ENCODE peak calls at places on chromosome X, in seven cellular contexts. One of them, this sample, is unnamed.

GRCh38 chrX:131739823-131740222 is 195.9 kb downstream of the OR13H1 start:
- DNase-seq in mesendoderm: no peak
- DNase-seq in K562: no peak
- DNase-seq in tibial artery: no peak
- DNase-seq in heart right ventricle: no peak
- DNase-seq in left ventricle myocardium inferior: no peak
- DNase-seq in upper lobe of left lung: no peak
- DNase-seq in this sample: no peak

GRCh38 chrX:84729809-84730208 is 227.6 kb upstream of the HDX start:
- DNase-seq in mesendoderm: peak; percentile 94
- DNase-seq in K562: peak; percentile 10
- DNase-seq in tibial artery: peak; percentile 23
- DNase-seq in heart right ventricle: no peak
- DNase-seq in left ventricle myocardium inferior: no peak
- DNase-seq in upper lobe of left lung: no peak
- DNase-seq in this sample: no peak

GRCh38 chrX:110242371-110242770 is 75.5 kb downstream of the AMMECR1 start:
- DNase-seq in mesendoderm: no peak
- DNase-seq in K562: no peak
- DNase-seq in tibial artery: no peak
- DNase-seq in heart right ventricle: no peak
- DNase-seq in left ventricle myocardium inferior: no peak
- DNase-seq in upper lobe of left lung: no peak
- DNase-seq in this sample: no peak

GRCh38 chrX:97898798-97899197 is 1015.1 kb downstream of the RPA4 start:
- DNase-seq in mesendoderm: no peak
- DNase-seq in K562: no peak
- DNase-seq in tibial artery: no peak
- DNase-seq in heart right ventricle: no peak
- DNase-seq in left ventricle myocardium inferior: no peak
- DNase-seq in upper lobe of left lung: no peak
- DNase-seq in this sample: no peak

GRCh38 chrX:10444204-10444603 is 176.2 kb downstream of the MID1 start:
- DNase-seq in mesendoderm: peak; percentile 29
- DNase-seq in K562: no peak
- DNase-seq in tibial artery: no peak
- DNase-seq in heart right ventricle: no peak
- DNase-seq in left ventricle myocardium inferior: no peak
- DNase-seq in upper lobe of left lung: no peak
- DNase-seq in this sample: no peak

GRCh38 chrX:118780915-118781314 is 42.7 kb upstream of the ZCCHC12 start:
- DNase-seq in mesendoderm: no peak
- DNase-seq in K562: no peak
- DNase-seq in tibial artery: no peak
- DNase-seq in heart right ventricle: no peak
- DNase-seq in left ventricle myocardium inferior: no peak
- DNase-seq in upper lobe of left lung: no peak
- DNase-seq in this sample: no peak

GRCh38 chrX:103384672-103385071 is 8.3 kb downstream of the BEX3 start:
- DNase-seq in mesendoderm: no peak
- DNase-seq in K562: no peak
- DNase-seq in tibial artery: no peak
- DNase-seq in heart right ventricle: no peak
- DNase-seq in left ventricle myocardium inferior: no peak
- DNase-seq in upper lobe of left lung: no peak
- DNase-seq in this sample: no peak

GRCh38 chrX:152817082-152817744 is 13.3 kb downstream of the CETN2 start:
- DNase-seq in mesendoderm: peak; percentile 24
- DNase-seq in K562: peak; percentile 68
- DNase-seq in tibial artery: no peak
- DNase-seq in heart right ventricle: no peak
- DNase-seq in left ventricle myocardium inferior: no peak
- DNase-seq in upper lobe of left lung: no peak
- DNase-seq in this sample: no peak

GRCh38 chrX:17944833-17945497 is 83.9 kb upstream of the RAI2 start:
- DNase-seq in mesendoderm: no peak
- DNase-seq in K562: peak; percentile 28
- DNase-seq in tibial artery: no peak
- DNase-seq in heart right ventricle: no peak
- DNase-seq in left ventricle myocardium inferior: no peak
- DNase-seq in upper lobe of left lung: no peak
- DNase-seq in this sample: no peak

GRCh38 chrX:153494541-153495361 is at the start of gene BGN:
- DNase-seq in mesendoderm: peak; percentile 67
- DNase-seq in K562: peak; percentile 48
- DNase-seq in tibial artery: peak; percentile 47
- DNase-seq in heart right ventricle: peak; percentile 47
- DNase-seq in left ventricle myocardium inferior: peak; percentile 57
- DNase-seq in upper lobe of left lung: no peak
- DNase-seq in this sample: no peak

GRCh38 chrX:108527724-108528123 is 88.1 kb downstream of the COL4A5 start:
- DNase-seq in mesendoderm: no peak
- DNase-seq in K562: no peak
- DNase-seq in tibial artery: no peak
- DNase-seq in heart right ventricle: no peak
- DNase-seq in left ventricle myocardium inferior: no peak
- DNase-seq in upper lobe of left lung: no peak
- DNase-seq in this sample: no peak

GRCh38 chrX:141975839-141976238 is 72.1 kb downstream of the MAGEC1 start:
- DNase-seq in mesendoderm: no peak
- DNase-seq in K562: no peak
- DNase-seq in tibial artery: no peak
- DNase-seq in heart right ventricle: no peak
- DNase-seq in left ventricle myocardium inferior: no peak
- DNase-seq in upper lobe of left lung: no peak
- DNase-seq in this sample: no peak

GRCh38 chrX:40272786-40273185 is 175.0 kb upstream of the BCOR start:
- DNase-seq in mesendoderm: peak; percentile 67
- DNase-seq in K562: no peak
- DNase-seq in tibial artery: no peak
- DNase-seq in heart right ventricle: no peak
- DNase-seq in left ventricle myocardium inferior: no peak
- DNase-seq in upper lobe of left lung: no peak
- DNase-seq in this sample: no peak

GRCh38 chrX:54494166-54494969 is 1.7 kb downstream of the FGD1 start:
- DNase-seq in mesendoderm: no peak
- DNase-seq in K562: no peak
- DNase-seq in tibial artery: no peak
- DNase-seq in heart right ventricle: no peak
- DNase-seq in left ventricle myocardium inferior: no peak
- DNase-seq in upper lobe of left lung: no peak
- DNase-seq in this sample: no peak

GRCh38 chrX:110287605-110288004 is 30.3 kb downstream of the AMMECR1 start:
- DNase-seq in mesendoderm: no peak
- DNase-seq in K562: no peak
- DNase-seq in tibial artery: no peak
- DNase-seq in heart right ventricle: no peak
- DNase-seq in left ventricle myocardium inferior: no peak
- DNase-seq in upper lobe of left lung: no peak
- DNase-seq in this sample: no peak

GRCh38 chrX:133254666-133255065 is 36.5 kb upstream of the TFDP3 start:
- DNase-seq in mesendoderm: no peak
- DNase-seq in K562: no peak
- DNase-seq in tibial artery: no peak
- DNase-seq in heart right ventricle: no peak
- DNase-seq in left ventricle myocardium inferior: no peak
- DNase-seq in upper lobe of left lung: no peak
- DNase-seq in this sample: no peak

GRCh38 chrX:153726286-153727107 is 1.8 kb downstream of the ABCD1 start:
- DNase-seq in mesendoderm: peak; percentile 96
- DNase-seq in K562: peak; percentile 75
- DNase-seq in tibial artery: peak; percentile 64
- DNase-seq in heart right ventricle: peak; percentile 62
- DNase-seq in left ventricle myocardium inferior: peak; percentile 64
- DNase-seq in upper lobe of left lung: peak; percentile 81
- DNase-seq in this sample: peak; percentile 29

GRCh38 chrX:138775501-138775900 is 64.0 kb upstream of the FGF13 start:
- DNase-seq in mesendoderm: peak; percentile 42
- DNase-seq in K562: peak; percentile 23
- DNase-seq in tibial artery: no peak
- DNase-seq in heart right ventricle: no peak
- DNase-seq in left ventricle myocardium inferior: no peak
- DNase-seq in upper lobe of left lung: no peak
- DNase-seq in this sample: no peak

GRCh38 chrX:17559728-17560379 is 177.4 kb upstream of the SCML1 start:
- DNase-seq in mesendoderm: peak; percentile 66
- DNase-seq in K562: no peak
- DNase-seq in tibial artery: peak; percentile 39
- DNase-seq in heart right ventricle: no peak
- DNase-seq in left ventricle myocardium inferior: no peak
- DNase-seq in upper lobe of left lung: peak; percentile 36
- DNase-seq in this sample: no peak

GRCh38 chrX:133414399-133415275 is 652 bp downstream of the GPC4 start:
- DNase-seq in mesendoderm: no peak
- DNase-seq in K562: no peak
- DNase-seq in tibial artery: no peak
- DNase-seq in heart right ventricle: no peak
- DNase-seq in left ventricle myocardium inferior: no peak
- DNase-seq in upper lobe of left lung: no peak
- DNase-seq in this sample: no peak

GRCh38 chrX:7706032-7706431 is 136.9 kb upstream of the VCX start:
- DNase-seq in mesendoderm: no peak
- DNase-seq in K562: no peak
- DNase-seq in tibial artery: no peak
- DNase-seq in heart right ventricle: no peak
- DNase-seq in left ventricle myocardium inferior: no peak
- DNase-seq in upper lobe of left lung: no peak
- DNase-seq in this sample: no peak

DNA sequence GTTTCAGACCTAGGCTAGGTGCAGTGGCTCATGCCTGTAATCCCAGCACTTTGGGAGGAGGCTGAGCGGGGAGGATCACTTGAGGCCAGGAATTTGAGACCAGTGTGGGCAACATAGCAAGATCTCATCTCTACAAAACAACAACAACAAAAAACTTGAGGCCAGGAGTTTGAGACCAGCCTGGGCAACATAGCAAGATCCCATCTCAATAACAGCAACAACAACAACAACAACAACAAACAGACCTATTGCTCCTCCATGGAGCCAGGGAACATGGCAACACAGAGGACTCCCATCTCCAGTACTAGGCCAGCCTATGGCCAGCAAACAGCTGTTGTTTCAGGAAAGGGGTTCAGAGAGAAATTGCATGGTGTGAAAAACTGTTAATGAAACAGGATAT is 43.4 kb downstream of the SLC16A2 start:
- DNase-seq in mesendoderm: no peak
- DNase-seq in K562: no peak
- DNase-seq in tibial artery: no peak
- DNase-seq in heart right ventricle: no peak
- DNase-seq in left ventricle myocardium inferior: no peak
- DNase-seq in upper lobe of left lung: no peak
- DNase-seq in this sample: no peak
- H3K27ac ChIP-seq in mesendoderm: no peak overlapping the region
- H3K27ac ChIP-seq in K562: no peak overlapping the region
- H3K27ac ChIP-seq in tibial artery: no peak overlapping the region
- H3K27ac ChIP-seq in heart right ventricle: no peak overlapping the region
- H3K27ac ChIP-seq in left ventricle myocardium inferior: no peak overlapping the region
- H3K27ac ChIP-seq in upper lobe of left lung: no peak overlapping the region
- H3K27ac ChIP-seq in this sample: no peak overlapping the region

DNA sequence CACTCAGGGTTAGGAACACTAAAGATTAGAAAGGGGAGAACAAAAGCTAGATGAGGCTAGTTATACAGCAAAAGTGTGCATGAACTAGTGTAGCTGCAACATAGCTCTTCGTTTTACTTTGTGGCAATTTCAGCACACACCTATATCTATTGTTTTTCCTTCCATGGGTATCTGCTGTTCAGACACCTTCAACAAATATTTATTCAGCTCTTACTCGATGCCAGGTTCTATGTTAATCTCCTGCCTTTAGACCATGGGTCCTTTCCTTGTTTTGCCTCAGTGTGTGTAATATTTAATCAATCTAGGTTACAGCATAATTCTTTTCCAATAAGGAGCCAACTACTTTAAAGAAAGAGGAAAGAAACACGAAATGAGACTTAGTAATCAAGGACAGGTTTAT is 10.4 kb upstream of the FAM9A start:
- DNase-seq in mesendoderm: no peak
- DNase-seq in K562: no peak
- DNase-seq in tibial artery: no peak
- DNase-seq in heart right ventricle: no peak
- DNase-seq in left ventricle myocardium inferior: no peak
- DNase-seq in upper lobe of left lung: no peak
- DNase-seq in this sample: no peak
- H3K36me3 ChIP-seq in mesendoderm: no peaks in the 10 kb centered on the region
- H3K36me3 ChIP-seq in K562: no peaks in the 10 kb centered on the region
- H3K36me3 ChIP-seq in tibial artery: no peaks in the 10 kb centered on the region
- H3K36me3 ChIP-seq in heart right ventricle: no peaks in the 10 kb centered on the region
- H3K36me3 ChIP-seq in left ventricle myocardium inferior: no peaks in the 10 kb centered on the region
- H3K36me3 ChIP-seq in upper lobe of left lung: no peaks in the 10 kb centered on the region
- H3K36me3 ChIP-seq in this sample: no peaks in the 10 kb centered on the region

GRCh38 chrX:143429831-143430230 is 87.4 kb downstream of the SPANXN3 start:
- DNase-seq in mesendoderm: no peak
- DNase-seq in K562: no peak
- DNase-seq in tibial artery: no peak
- DNase-seq in heart right ventricle: no peak
- DNase-seq in left ventricle myocardium inferior: no peak
- DNase-seq in upper lobe of left lung: no peak
- DNase-seq in this sample: no peak

DNA sequence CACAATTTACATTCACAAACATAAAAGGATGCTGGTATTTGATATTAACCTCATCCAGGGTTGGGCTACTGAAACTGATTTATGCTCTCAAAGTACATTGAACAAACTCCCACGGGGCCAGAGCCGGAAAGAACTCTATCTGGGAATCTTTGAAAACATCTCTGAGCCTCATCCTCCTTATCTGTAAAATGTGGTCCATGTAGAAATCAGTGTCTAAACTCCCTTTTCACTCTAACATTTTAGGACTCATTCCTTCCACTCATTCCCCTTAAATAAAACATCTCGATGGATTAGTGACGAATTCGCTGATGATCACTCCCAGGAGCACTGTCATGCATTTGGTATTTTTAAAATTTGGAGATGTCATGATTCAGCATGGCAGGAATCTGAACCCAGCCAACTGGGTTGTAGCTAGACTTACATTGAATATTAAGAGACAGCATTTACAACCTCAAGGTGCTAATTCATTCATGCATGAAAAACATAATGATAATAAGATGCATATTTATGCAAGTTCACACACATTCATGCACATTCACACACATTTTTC is 88.2 kb downstream of the SPANXN3 start:
- DNase-seq in mesendoderm: no peak
- DNase-seq in K562: no peak
- DNase-seq in tibial artery: no peak
- DNase-seq in heart right ventricle: no peak
- DNase-seq in left ventricle myocardium inferior: no peak
- DNase-seq in upper lobe of left lung: no peak
- DNase-seq in this sample: no peak
- H3K27ac ChIP-seq in mesendoderm: no peak overlapping the region
- H3K27ac ChIP-seq in K562: no peak overlapping the region
- H3K27ac ChIP-seq in tibial artery: no peak overlapping the region
- H3K27ac ChIP-seq in heart right ventricle: no peak overlapping the region
- H3K27ac ChIP-seq in left ventricle myocardium inferior: no peak overlapping the region
- H3K27ac ChIP-seq in upper lobe of left lung: no peak overlapping the region
- H3K27ac ChIP-seq in this sample: no peak overlapping the region

DNA sequence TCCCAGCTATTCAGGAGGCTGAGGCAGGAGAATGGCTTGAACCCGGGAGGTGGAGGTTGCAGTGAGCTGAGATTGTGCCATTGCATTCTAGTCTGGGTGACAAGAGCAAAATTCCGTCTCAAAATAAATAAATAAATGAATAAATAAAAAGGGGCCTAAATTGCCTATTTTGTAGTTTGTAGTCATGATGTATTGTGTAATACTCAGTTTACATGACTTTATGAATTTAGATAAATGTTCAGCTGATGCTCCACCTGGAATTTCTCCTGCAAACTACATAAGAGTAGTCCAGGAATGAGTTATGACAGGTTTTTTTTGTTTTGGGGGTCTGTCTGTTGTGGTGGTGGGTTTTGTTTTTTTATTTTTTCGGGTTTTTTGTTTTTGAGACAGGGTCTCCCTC is 31.1 kb downstream of the RBMX start:
- DNase-seq in mesendoderm: no peak
- DNase-seq in K562: no peak
- DNase-seq in tibial artery: no peak
- DNase-seq in heart right ventricle: no peak
- DNase-seq in left ventricle myocardium inferior: no peak
- DNase-seq in upper lobe of left lung: no peak
- DNase-seq in this sample: no peak
- H3K36me3 ChIP-seq in mesendoderm: no peaks in the 10 kb centered on the region
- H3K36me3 ChIP-seq in K562: peaks cover 27% of the 10 kb centered on the region
- H3K36me3 ChIP-seq in tibial artery: peaks cover 25% of the 10 kb centered on the region
- H3K36me3 ChIP-seq in heart right ventricle: peaks cover 52% of the 10 kb centered on the region
- H3K36me3 ChIP-seq in left ventricle myocardium inferior: peaks cover 33% of the 10 kb centered on the region
- H3K36me3 ChIP-seq in upper lobe of left lung: peaks cover 12% of the 10 kb centered on the region
- H3K36me3 ChIP-seq in this sample: no peaks in the 10 kb centered on the region

This sample was measured in CD8-positive, alpha-beta memory T cell.